ENCODE peak calls at places on chromosomes 13 and 19, in seven cellular contexts. P, Y, O, E, T, R and Z are unnamed samples.

GRCh38 chr19:11196406-11197287 is 698 bp downstream of the KANK2 start:
- DNase-seq in P (no peak), Y (peak), O (no peak), E (peak), T (no peak), R (no peak), Z (no peak)

GRCh38 chr13:73403362-73404150 is 344.8 kb downstream of the KLF5 start:
- DNase-seq in P (no peak), Y (no peak), O (no peak), E (peak), T (no peak), R (no peak), Z (no peak)

GRCh38 chr19:57068326-57068725 is 51.5 kb upstream of the USP29 start:
- DNase-seq in P (no peak), Y (no peak), O (no peak), E (no peak), T (no peak), R (no peak), Z (no peak)

GRCh38 chr19:58474291-58474996 is 1.7 kb upstream of the ZNF446 start:
- DNase-seq in P (no peak), Y (no peak), O (no peak), E (peak), T (no peak), R (no peak), Z (no peak)

GRCh38 chr13:51861728-51862300 is at the start of gene CCDC70:
- DNase-seq in P (no peak), Y (no peak), O (no peak), E (no peak), T (no peak), R (no peak), Z (no peak)

GRCh38 chr19:4547303-4548237 is 7.7 kb upstream of the LRG1 start:
- DNase-seq in P (peak), Y (peak), O (no peak), E (no peak), T (no peak), R (no peak), Z (no peak)

GRCh38 chr13:26050568-26051230 is 1.1 kb downstream of the SHISA2 start:
- DNase-seq in P (no peak), Y (no peak), O (no peak), E (no peak), T (no peak), R (peak), Z (no peak)

GRCh38 chr13:20402881-20403280 is 122.8 kb downstream of the CRYL1 start:
- DNase-seq in P (no peak), Y (no peak), O (no peak), E (no peak), T (no peak), R (no peak), Z (no peak)

GRCh38 chr13:100203696-100204367 is 114.9 kb downstream of the PCCA start:
- DNase-seq in P (no peak), Y (no peak), O (no peak), E (peak), T (no peak), R (no peak), Z (no peak)